ENCODE peak calls at places on chromosome 22, in six cellular contexts. V is GM23338, M is SK-N-SH, X is IMR-90, P is PC-9, U is OCI-LY7. A is an unnamed sample.
A peak's percentile ranks its signal among the peaks of the same experiment; 100 is the strongest.

GRCh38 chr22:27952779-27953178 is 33.7 kb upstream of the PITPNB start:
- DNase-seq in X (no peak), U (no peak), M (no peak), P (no peak), V (no peak), A (no peak)

GRCh38 chr22:30206964-30207363 is 39.6 kb downstream of the LIF start:
- DNase-seq in X (peak; percentile 99), P (peak; percentile 99), M (peak; percentile 38), V (peak; percentile 81), U (no peak), A (peak; percentile 55)

GRCh38 chr22:17234144-17234623 is 14.9 kb upstream of the ADA2 start:
- DNase-seq in V (peak; percentile 99), U (no peak), X (no peak), M (no peak), P (peak; percentile 39), A (peak; percentile 98)

GRCh38 chr22:37775785-37776638 is 31.7 kb upstream of the GCAT start:
- DNase-seq in M (no peak), X (peak; percentile 99), V (no peak), U (no peak), P (no peak), A (no peak)

GRCh38 chr22:30881361-30882180 is 87.0 kb downstream of the MORC2 start:
- DNase-seq in X (no peak), V (peak; percentile 17), P (no peak), M (peak; percentile 60), U (no peak), A (no peak)

GRCh38 chr22:29048822-29049654 is 12.6 kb downstream of the C22orf31 start:
- DNase-seq in P (no peak), U (no peak), M (no peak), V (no peak), X (no peak), A (no peak)

GRCh38 chr22:25362215-25362882 is 142.9 kb downstream of the CRYBB2 start:
- DNase-seq in M (peak; percentile 83), V (peak; percentile 97), U (peak; percentile 66), X (peak; percentile 38), P (no peak), A (peak; percentile 84)

GRCh38 chr22:37896181-37896592 is 9.9 kb upstream of the MICALL1 start:
- DNase-seq in V (peak; percentile 43), M (no peak), X (peak; percentile 33), P (peak; percentile 100), U (peak; percentile 86), A (peak; percentile 50)

GRCh38 chr22:46054878-46055158 is 77.9 kb upstream of the WNT7B start:
- DNase-seq in U (peak; percentile 30), X (no peak), V (no peak), M (no peak), P (no peak), A (no peak)

GRCh38 chr22:20276468-20276867 is 8.3 kb upstream of the RTN4R start:
- DNase-seq in X (no peak), P (no peak), U (no peak), M (no peak), V (no peak), A (no peak)

GRCh38 chr22:26588749-26589366 is 1.1 kb downstream of the TPST2 start:
- DNase-seq in V (no peak), M (no peak), P (no peak), U (no peak), X (no peak), A (no peak)

GRCh38 chr22:46612904-46613605 is 7.1 kb upstream of the GRAMD4 start:
- DNase-seq in X (no peak), U (no peak), M (peak; percentile 90), V (no peak), P (no peak), A (no peak)

GRCh38 chr22:21445437-21446127 is 21.6 kb upstream of the TMEM191C start:
- DNase-seq in X (no peak), M (no peak), V (no peak), U (no peak), P (no peak), A (peak; percentile 12)

GRCh38 chr22:30435674-30436126 is 10.1 kb downstream of the MTFP1 start:
- DNase-seq in M (no peak), P (no peak), U (peak; percentile 90), X (no peak), V (no peak), A (no peak)

GRCh38 chr22:25564320-25564978 is at the start of gene GRK3:
- DNase-seq in V (peak; percentile 75), U (peak; percentile 77), P (no peak), X (peak; percentile 27), M (peak; percentile 95), A (peak; percentile 82)

GRCh38 chr22:20021196-20022181 is 579 bp downstream of the TANGO2 start:
- DNase-seq in P (peak; percentile 69), V (no peak), U (peak; percentile 14), M (peak; percentile 75), X (peak; percentile 54), A (no peak)

GRCh38 chr22:29459773-29460172 is 20.2 kb upstream of the NEFH start:
- DNase-seq in V (no peak), U (no peak), X (no peak), M (no peak), P (no peak), A (no peak)

GRCh38 chr22:19962246-19962908 is 20.8 kb upstream of the TXNRD2 start:
- DNase-seq in M (peak; percentile 97), U (peak; percentile 90), V (peak; percentile 96), P (peak; percentile 67), X (peak; percentile 73), A (peak; percentile 97)

GRCh38 chr22:27299181-27300085 is 502.1 kb downstream of the MN1 start:
- DNase-seq in U (no peak), X (no peak), M (peak; percentile 59), V (peak; percentile 36), P (no peak), A (no peak)

GRCh38 chr22:46803936-46804335 is 41.5 kb downstream of the TBC1D22A start:
- DNase-seq in M (no peak), V (no peak), P (no peak), X (no peak), U (no peak), A (no peak)

GRCh38 chr22:29205598-29206371 is at the start of gene EMID1:
- DNase-seq in M (peak; percentile 90), V (peak; percentile 67), X (peak; percentile 9), U (no peak), P (no peak), A (peak; percentile 62)

GRCh38 chr22:50346415-50346945 is 3.4 kb downstream of the PPP6R2 start:
- DNase-seq in V (no peak), P (no peak), U (no peak), X (no peak), M (no peak), A (no peak)

GRCh38 chr22:50341977-50342650 is 1.0 kb upstream of the PPP6R2 start:
- DNase-seq in X (peak; percentile 75), U (peak; percentile 88), V (peak; percentile 97), M (peak; percentile 87), P (peak; percentile 82), A (peak; percentile 92)

GRCh38 chr22:50340157-50340879 is 2.8 kb upstream of the PPP6R2 start:
- DNase-seq in U (no peak), X (no peak), P (peak; percentile 74), M (peak; percentile 39), V (peak; percentile 45), A (no peak)

GRCh38 chr22:50342651-50343540 is at the start of gene PPP6R2:
- DNase-seq in X (peak; percentile 35), V (peak; percentile 83), M (peak; percentile 97), P (peak; percentile 62), U (peak; percentile 85), A (peak; percentile 78)

DNA sequence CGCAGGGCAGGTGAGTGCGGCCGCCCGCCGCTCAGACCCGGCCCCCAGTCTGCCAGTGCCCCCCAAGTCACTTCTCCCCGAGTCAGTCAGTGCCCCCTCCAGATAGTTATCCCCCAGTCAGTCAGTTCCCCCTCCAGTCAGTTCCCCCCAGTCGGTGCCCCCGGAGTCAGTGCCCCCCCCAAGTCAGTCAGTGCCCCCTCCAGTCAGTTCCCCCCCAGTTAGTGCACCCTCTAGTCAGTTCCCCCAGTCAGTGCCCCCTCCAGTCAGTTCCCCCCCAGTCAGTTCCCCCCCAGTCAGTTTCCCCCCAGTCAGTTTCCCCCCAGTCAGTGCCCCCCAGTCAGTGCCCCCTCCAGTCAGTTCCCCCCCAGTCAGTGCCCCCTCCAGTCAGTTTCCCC is 411 bp downstream of the PPP6R2 start:
- DNase-seq in P (no peak), M (no peak), V (no peak), U (no peak), X (no peak), A (no peak)
- H2AFZ ChIP-seq in P (peak overlapping the region; percentile 81), M (no peak overlapping the region), V (no peak overlapping the region), U (peak overlapping the region; percentile 80), X (peak overlapping the region; percentile 91), A (no peak overlapping the region)

GRCh38 chr22:23774922-23775436 is 2.3 kb downstream of the MMP11 start:
- DNase-seq in U (no peak), M (no peak), P (no peak), X (peak; percentile 33), V (no peak), A (no peak)
- H3K4me1 ChIP-seq in U (peaks cover 39% of the 10 kb centered on the region), M (peaks cover 34% of the 10 kb centered on the region), P (peaks cover 3% of the 10 kb centered on the region), X (peaks cover 23% of the 10 kb centered on the region), V (peaks cover 6% of the 10 kb centered on the region), A (no peaks in the 10 kb centered on the region)

GRCh38 chr22:38942702-38943101 is 14.7 kb upstream of the APOBEC3A start:
- DNase-seq in U (no peak), V (no peak), X (no peak), P (no peak), M (no peak), A (no peak)

GRCh38 chr22:38944653-38945052 is 12.8 kb upstream of the APOBEC3A start:
- DNase-seq in V (no peak), P (no peak), X (no peak), M (no peak), U (no peak), A (no peak)

GRCh38 chr22:38941488-38941987 is 15.9 kb upstream of the APOBEC3A start:
- DNase-seq in U (no peak), P (no peak), V (no peak), M (no peak), X (no peak), A (no peak)

GRCh38 chr22:38943882-38944281 is 13.5 kb upstream of the APOBEC3A start:
- DNase-seq in V (no peak), P (no peak), X (no peak), U (no peak), M (no peak), A (no peak)

GRCh38 chr22:38943181-38943580 is 14.2 kb upstream of the APOBEC3A start:
- DNase-seq in P (no peak), X (no peak), U (no peak), V (peak; percentile 47), M (no peak), A (peak; percentile 52)
- TF ChIP-seq CTCF in P (no peak), X (no peak), U (no peak), V (peak; percentile 33), M (no peak), A (peak; percentile 54)

GRCh38 chr22:36196254-36197064 is 5.2 kb downstream of the APOL4 start:
- DNase-seq in P (no peak), X (peak; percentile 29), U (no peak), M (no peak), V (no peak), A (no peak)

GRCh38 chr22:36193577-36193976 is 8.0 kb downstream of the APOL4 start:
- DNase-seq in M (no peak), P (no peak), U (no peak), V (no peak), X (no peak), A (no peak)

GRCh38 chr22:36194385-36194784 is 7.2 kb downstream of the APOL4 start:
- DNase-seq in U (no peak), X (no peak), M (no peak), P (no peak), V (no peak), A (no peak)

GRCh38 chr22:36193171-36193570 is 8.4 kb downstream of the APOL4 start:
- DNase-seq in V (no peak), P (no peak), U (no peak), X (no peak), M (no peak), A (no peak)

GRCh38 chr22:36194971-36195370 is 6.6 kb downstream of the APOL4 start:
- DNase-seq in M (peak; percentile 57), P (peak; percentile 67), V (peak; percentile 82), X (peak; percentile 77), U (peak; percentile 58), A (peak; percentile 86)
- H2AFZ ChIP-seq in M (no peak overlapping the region), P (no peak overlapping the region), V (no peak overlapping the region), X (peak overlapping the region; percentile 3), U (no peak overlapping the region), A (no peak overlapping the region)

A was measured in H9.